ENCODE peak calls at places on chromosomes 13 and 19, in six cellular contexts. W is psoas muscle; R is amniotic epithelial cell; D is GM04504; Z is activated T-cell treated with anti-CD3 and anti-CD28 coated beads, Interleukin-2, amount 50 U/mL, for 4 hours; Q is fibroblast of lung. G is an unnamed sample.

GRCh38 chr19:33868821-33869412 is 72.2 kb downstream of the KCTD15 start:
- DNase-seq in Z (no peak), R (peak), Q (peak), D (no peak), W (peak), G (no peak)

GRCh38 chr13:24135674-24136300 is 24.7 kb upstream of the SPATA13 start:
- DNase-seq in W (no peak), Z (no peak), R (peak), D (peak), Q (peak), G (no peak)

GRCh38 chr19:38853214-38853613 is 3.4 kb upstream of the HNRNPL start:
- DNase-seq in D (no peak), Q (no peak), W (no peak), Z (no peak), R (no peak), G (no peak)

GRCh38 chr19:42114412-42114811 is 17.8 kb downstream of the POU2F2 start:
- DNase-seq in D (no peak), Q (no peak), Z (no peak), W (no peak), R (no peak), G (no peak)

GRCh38 chr13:25844559-25845434 is 207.0 kb downstream of the SHISA2 start:
- DNase-seq in Z (no peak), W (no peak), D (no peak), R (no peak), Q (peak), G (no peak)

GRCh38 chr19:29630661-29631060 is 24.6 kb downstream of the POP4 start:
- DNase-seq in Q (no peak), W (no peak), Z (no peak), R (no peak), D (no peak), G (no peak)

GRCh38 chr19:41422456-41422855 is 4.7 kb downstream of the B3GNT8 start:
- DNase-seq in R (no peak), Z (no peak), Q (no peak), D (no peak), W (no peak), G (no peak)

GRCh38 chr13:113399755-113400149 is 35.8 kb upstream of the GRTP1 start:
- DNase-seq in D (no peak), Z (no peak), W (peak), Q (no peak), R (no peak), G (no peak)

GRCh38 chr13:113920606-113921306 is 53.1 kb downstream of the C13orf46 start:
- DNase-seq in Q (no peak), W (no peak), R (no peak), Z (no peak), D (no peak), G (no peak)

GRCh38 chr13:27476943-27477681 is 26.7 kb upstream of the MTIF3 start:
- DNase-seq in Z (no peak), W (no peak), R (peak), Q (peak), D (no peak), G (no peak)

GRCh38 chr19:37999309-38000213 is 92.6 kb downstream of the SIPA1L3 start:
- DNase-seq in W (peak), Z (no peak), R (peak), Q (peak), D (peak), G (no peak)

GRCh38 chr19:21586341-21587116 is 81.1 kb downstream of the ZNF429 start:
- DNase-seq in R (no peak), Z (no peak), Q (no peak), W (peak), D (no peak), G (peak)

GRCh38 chr19:54462713-54463530 is 656 bp downstream of the LENG9 start:
- DNase-seq in Z (peak), D (no peak), R (peak), W (peak), Q (peak), G (peak)

G was measured in ovary.